ENCODE peak calls at places on chromosomes 3 and 15, in nine cellular contexts. H is effector memory CD8-positive, alpha-beta T cell; C is NCI-H1092 treated with DMSO at 0.1 percent for 48 hours; F is AG09309; A is psoas muscle; O is cardiac muscle cell; D is foreskin fibroblast; L is iPS-NIHi11; K is GM13976. I is an unnamed sample.

GRCh38 chr15:40049076-40049475 is 10.1 kb upstream of the SRP14 start:
- DNase-seq in H (no peak), C (no peak), F (no peak), A (no peak), O (no peak), D (no peak), L (no peak), K (no peak), I (no peak)

GRCh38 chr15:51327081-51327480 is 11.3 kb downstream of the CYP19A1 start:
- DNase-seq in H (no peak), C (no peak), F (no peak), A (no peak), O (no peak), D (no peak), L (no peak), K (no peak), I (no peak)

GRCh38 chr3:141089339-141090152 is 38.4 kb downstream of the SPSB4 start:
- DNase-seq in H (no peak), C (no peak), F (no peak), A (no peak), O (no peak), D (no peak), L (no peak), K (no peak), I (no peak)

GRCh38 chr15:56913670-56914069 is 4.8 kb upstream of the TCF12 start:
- DNase-seq in H (no peak), C (no peak), F (peak; percentile 33), A (no peak), O (peak; percentile 82), D (no peak), L (peak; percentile 3), K (no peak), I (no peak)

GRCh38 chr3:162376761-162377160 is 880.2 kb downstream of the OTOL1 start:
- DNase-seq in H (no peak), C (no peak), F (no peak), A (no peak), O (no peak), D (no peak), L (no peak), K (no peak), I (no peak)

GRCh38 chr3:109985942-109986555 is 648.7 kb upstream of the DPPA4 start:
- DNase-seq in H (no peak), C (no peak), F (no peak), A (no peak), O (peak; percentile 12), D (no peak), L (no peak), K (no peak), I (no peak)

GRCh38 chr3:126051741-126052140 is 32.2 kb downstream of the SLC41A3 start:
- DNase-seq in H (no peak), C (no peak), F (no peak), A (no peak), O (no peak), D (no peak), L (no peak), K (no peak), I (no peak)

GRCh38 chr3:179768080-179768479 is 115.2 kb downstream of the USP13 start:
- DNase-seq in H (no peak), C (no peak), F (peak; percentile 42), A (no peak), O (peak; percentile 69), D (peak; percentile 67), L (peak; percentile 77), K (no peak), I (no peak)

GRCh38 chr15:58839485-58839884 is 68.4 kb downstream of the MINDY2 start:
- DNase-seq in H (no peak), C (no peak), F (no peak), A (no peak), O (peak; percentile 37), D (no peak), L (peak; percentile 24), K (peak; percentile 40), I (no peak)

GRCh38 chr3:10319804-10320203 is 1.1 kb downstream of the SEC13 start:
- DNase-seq in H (no peak), C (no peak), F (no peak), A (no peak), O (peak; percentile 26), D (no peak), L (no peak), K (no peak), I (no peak)

GRCh38 chr15:99480223-99480810 is 85.5 kb upstream of the MEF2A start:
- DNase-seq in H (no peak), C (no peak), F (no peak), A (no peak), O (no peak), D (no peak), L (no peak), K (no peak), I (no peak)

GRCh38 chr15:43346305-43346704 is 15.9 kb upstream of the LCMT2 start:
- DNase-seq in H (no peak), C (no peak), F (no peak), A (no peak), O (no peak), D (no peak), L (no peak), K (no peak), I (no peak)

GRCh38 chr3:129365296-129365695 is 63.1 kb downstream of the EFCAB12 start:
- DNase-seq in H (no peak), C (no peak), F (no peak), A (no peak), O (no peak), D (no peak), L (no peak), K (no peak), I (no peak)

GRCh38 chr15:78012643-78013077 is 64.9 kb downstream of the TBC1D2B start:
- DNase-seq in H (no peak), C (no peak), F (no peak), A (no peak), O (peak; percentile 25), D (no peak), L (no peak), K (no peak), I (no peak)

GRCh38 chr3:5428607-5429516 is 241.4 kb downstream of the EDEM1 start:
- DNase-seq in H (no peak), C (no peak), F (no peak), A (no peak), O (no peak), D (no peak), L (no peak), K (peak; percentile 7), I (no peak)

GRCh38 chr3:40843851-40844548 is 319.2 kb downstream of the ZNF621 start:
- DNase-seq in H (no peak), C (no peak), F (no peak), A (no peak), O (peak; percentile 5), D (no peak), L (no peak), K (no peak), I (no peak)

GRCh38 chr15:81948142-81948709 is 97.6 kb downstream of the MEX3B start:
- DNase-seq in H (no peak), C (no peak), F (no peak), A (no peak), O (no peak), D (no peak), L (no peak), K (no peak), I (no peak)

GRCh38 chr3:192825657-192826200 is 91.9 kb downstream of the MB21D2 start:
- DNase-seq in H (no peak), C (peak; percentile 85), F (no peak), A (no peak), O (peak; percentile 79), D (no peak), L (no peak), K (no peak), I (no peak)

GRCh38 chr15:54273928-54274327 is 295.7 kb downstream of the UNC13C start:
- DNase-seq in H (no peak), C (no peak), F (no peak), A (no peak), O (no peak), D (no peak), L (peak; percentile 40), K (no peak), I (no peak)

GRCh38 chr3:152269423-152270144 is 855 bp downstream of the MBNL1 start:
- DNase-seq in H (peak; percentile 56), C (peak; percentile 81), F (peak; percentile 93), A (no peak), O (peak; percentile 93), D (peak; percentile 89), L (peak; percentile 52), K (no peak), I (no peak)

I was measured in non-pigmented ciliary epithelial cell.